ENCODE peak calls at places on chromosomes 13 and 19, in six cellular contexts. One of them, this sample, is unnamed.

GRCh38 chr13:74629985-74630384 is 495.8 kb upstream of the KLF12 start:
- DNase-seq in HS-5: no peak
- DNase-seq in NCI-H2029: no peak
- DNase-seq in OCI-M1: no peak
- DNase-seq in CD8-positive, alpha-beta T cell: no peak
- DNase-seq in COR-L47: no peak
- DNase-seq in this sample: no peak

GRCh38 chr13:40874138-40874776 is 84.8 kb downstream of the SLC25A15 start:
- DNase-seq in HS-5: no peak
- DNase-seq in NCI-H2029: no peak
- DNase-seq in OCI-M1: peak; percentile 53
- DNase-seq in CD8-positive, alpha-beta T cell: no peak
- DNase-seq in COR-L47: no peak
- DNase-seq in this sample: no peak

GRCh38 chr19:2927032-2927430 is 17.7 kb downstream of the ZNF77 start:
- DNase-seq in HS-5: no peak
- DNase-seq in NCI-H2029: no peak
- DNase-seq in OCI-M1: no peak
- DNase-seq in CD8-positive, alpha-beta T cell: no peak
- DNase-seq in COR-L47: no peak
- DNase-seq in this sample: no peak

GRCh38 chr19:6108721-6109633 is 1.3 kb downstream of the RFX2 start:
- DNase-seq in HS-5: no peak
- DNase-seq in NCI-H2029: peak; percentile 20
- DNase-seq in OCI-M1: no peak
- DNase-seq in CD8-positive, alpha-beta T cell: peak; percentile 61
- DNase-seq in COR-L47: no peak
- DNase-seq in this sample: peak; percentile 28

GRCh38 chr13:23667750-23668149 is 97.5 kb downstream of the TNFRSF19 start:
- DNase-seq in HS-5: no peak
- DNase-seq in NCI-H2029: no peak
- DNase-seq in OCI-M1: no peak
- DNase-seq in CD8-positive, alpha-beta T cell: no peak
- DNase-seq in COR-L47: no peak
- DNase-seq in this sample: no peak

GRCh38 chr19:51788936-51789795 is 5.8 kb upstream of the FPR3 start:
- DNase-seq in HS-5: no peak
- DNase-seq in NCI-H2029: no peak
- DNase-seq in OCI-M1: no peak
- DNase-seq in CD8-positive, alpha-beta T cell: no peak
- DNase-seq in COR-L47: no peak
- DNase-seq in this sample: no peak

GRCh38 chr13:73210218-73210883 is 151.5 kb downstream of the KLF5 start:
- DNase-seq in HS-5: no peak
- DNase-seq in NCI-H2029: no peak
- DNase-seq in OCI-M1: no peak
- DNase-seq in CD8-positive, alpha-beta T cell: no peak
- DNase-seq in COR-L47: no peak
- DNase-seq in this sample: no peak

GRCh38 chr19:379796-380195 is 29.2 kb downstream of the C2CD4C start:
- DNase-seq in HS-5: no peak
- DNase-seq in NCI-H2029: no peak
- DNase-seq in OCI-M1: no peak
- DNase-seq in CD8-positive, alpha-beta T cell: no peak
- DNase-seq in COR-L47: no peak
- DNase-seq in this sample: no peak

GRCh38 chr19:56538761-56539263 is at the start of gene ZFP28:
- DNase-seq in HS-5: peak; percentile 10
- DNase-seq in NCI-H2029: no peak
- DNase-seq in OCI-M1: peak; percentile 94
- DNase-seq in CD8-positive, alpha-beta T cell: no peak
- DNase-seq in COR-L47: peak; percentile 83
- DNase-seq in this sample: peak; percentile 88

GRCh38 chr13:67515895-67516294 is 285.8 kb upstream of the PCDH9 start:
- DNase-seq in HS-5: peak; percentile 15
- DNase-seq in NCI-H2029: no peak
- DNase-seq in OCI-M1: peak; percentile 63
- DNase-seq in CD8-positive, alpha-beta T cell: no peak
- DNase-seq in COR-L47: peak; percentile 3
- DNase-seq in this sample: no peak

GRCh38 chr19:33957804-33958203 is 161.1 kb downstream of the KCTD15 start:
- DNase-seq in HS-5: no peak
- DNase-seq in NCI-H2029: no peak
- DNase-seq in OCI-M1: no peak
- DNase-seq in CD8-positive, alpha-beta T cell: no peak
- DNase-seq in COR-L47: no peak
- DNase-seq in this sample: no peak

GRCh38 chr19:5578094-5578846 is 10.5 kb upstream of the TINCR start:
- DNase-seq in HS-5: peak; percentile 5
- DNase-seq in NCI-H2029: peak; percentile 50
- DNase-seq in OCI-M1: peak; percentile 68
- DNase-seq in CD8-positive, alpha-beta T cell: peak; percentile 72
- DNase-seq in COR-L47: peak; percentile 29
- DNase-seq in this sample: no peak

GRCh38 chr19:55082023-55082851 is 6.6 kb downstream of the EPS8L1 start:
- DNase-seq in HS-5: no peak
- DNase-seq in NCI-H2029: no peak
- DNase-seq in OCI-M1: peak; percentile 25
- DNase-seq in CD8-positive, alpha-beta T cell: peak; percentile 20
- DNase-seq in COR-L47: no peak
- DNase-seq in this sample: peak; percentile 41